ENCODE peak calls at places on chromosome 10, in four cellular contexts. One of them, this sample, is unnamed.

GRCh38 chr10:69089638-69090599 is 2.0 kb downstream of the SRGN start:
- ATAC-seq in HCT116: no peak
- ATAC-seq in Panc1: no peak
- ATAC-seq in K562: peak
- ATAC-seq in this sample: peak

GRCh38 chr10:16853201-16853600 is 36.0 kb upstream of the RSU1 start:
- ATAC-seq in Panc1: no peak
- ATAC-seq in K562: peak
- ATAC-seq in HCT116: peak
- ATAC-seq in this sample: no peak

GRCh38 chr10:110203500-110204455 is 3.6 kb upstream of the MXI1 start:
- ATAC-seq in HCT116: no peak
- ATAC-seq in Panc1: no peak
- ATAC-seq in K562: no peak
- ATAC-seq in this sample: no peak

GRCh38 chr10:26543567-26544306 is 105.6 kb downstream of the APBB1IP start:
- ATAC-seq in K562: no peak
- ATAC-seq in HCT116: no peak
- ATAC-seq in Panc1: no peak
- ATAC-seq in this sample: no peak

GRCh38 chr10:14360951-14361350 is 30.2 kb upstream of the FRMD4A start:
- ATAC-seq in K562: no peak
- ATAC-seq in Panc1: no peak
- ATAC-seq in HCT116: no peak
- ATAC-seq in this sample: no peak

GRCh38 chr10:64619068-64619467 is 1097.9 kb downstream of the REEP3 start:
- ATAC-seq in HCT116: no peak
- ATAC-seq in Panc1: no peak
- ATAC-seq in K562: peak
- ATAC-seq in this sample: no peak

GRCh38 chr10:60739581-60739980 is 38.7 kb upstream of the CDK1 start:
- ATAC-seq in Panc1: no peak
- ATAC-seq in HCT116: no peak
- ATAC-seq in K562: no peak
- ATAC-seq in this sample: no peak

GRCh38 chr10:124308811-124309210 is 109.9 kb downstream of the OAT start:
- ATAC-seq in HCT116: no peak
- ATAC-seq in K562: no peak
- ATAC-seq in Panc1: no peak
- ATAC-seq in this sample: no peak

GRCh38 chr10:26779176-26779860 is 81.4 kb downstream of the ABI1 start:
- ATAC-seq in K562: peak
- ATAC-seq in Panc1: no peak
- ATAC-seq in HCT116: no peak
- ATAC-seq in this sample: no peak

GRCh38 chr10:131722525-131723264 is 178.1 kb upstream of the PPP2R2D start:
- ATAC-seq in Panc1: no peak
- ATAC-seq in K562: no peak
- ATAC-seq in HCT116: no peak
- ATAC-seq in this sample: no peak

GRCh38 chr10:100970914-100971811 is 1.9 kb downstream of the SEMA4G start:
- ATAC-seq in Panc1: peak
- ATAC-seq in HCT116: no peak
- ATAC-seq in K562: no peak
- ATAC-seq in this sample: no peak

GRCh38 chr10:11135709-11136108 is 118.0 kb downstream of the CELF2 start:
- ATAC-seq in K562: no peak
- ATAC-seq in Panc1: no peak
- ATAC-seq in HCT116: no peak
- ATAC-seq in this sample: no peak

GRCh38 chr10:18279202-18279601 is 139.0 kb downstream of the CACNB2 start:
- ATAC-seq in HCT116: no peak
- ATAC-seq in K562: no peak
- ATAC-seq in Panc1: no peak
- ATAC-seq in this sample: no peak

DNA sequence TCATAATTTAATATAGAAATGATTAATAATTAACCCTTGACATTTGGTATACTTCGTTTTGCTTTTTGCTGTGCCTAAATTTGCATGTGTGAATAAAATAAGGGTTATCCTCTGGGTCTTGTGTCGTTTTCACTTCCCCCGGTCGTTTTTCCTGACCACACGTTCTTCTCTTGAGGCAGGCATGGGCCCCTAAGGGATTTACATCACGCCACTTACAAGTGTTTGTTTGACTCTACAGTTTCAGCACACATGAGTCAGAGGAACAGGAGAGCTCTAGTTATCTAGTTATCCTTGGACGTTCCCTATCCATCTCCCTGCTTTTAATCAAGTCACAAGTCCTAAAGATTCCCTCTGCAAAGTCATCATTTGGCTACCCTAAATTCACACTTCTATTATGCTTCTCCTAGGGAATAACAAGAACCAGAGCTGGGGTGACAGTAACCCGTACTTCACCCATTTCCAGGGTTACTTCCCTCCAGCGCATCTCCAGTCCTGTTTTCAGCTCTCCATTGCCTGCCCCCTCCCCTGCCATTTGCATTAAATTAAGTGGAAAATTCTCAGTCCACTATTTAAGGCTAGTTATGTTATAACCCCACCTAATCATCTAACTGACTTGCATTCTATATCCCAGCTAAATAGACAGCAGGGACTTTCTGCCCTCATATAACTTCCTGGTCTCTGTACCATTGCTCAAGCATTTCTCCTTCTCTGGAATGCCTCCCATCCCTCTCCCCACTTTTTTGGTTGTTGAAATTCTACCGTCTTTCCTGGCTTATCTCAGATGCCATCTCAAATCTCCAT is 206.9 kb downstream of the PTEN start:
- ATAC-seq in K562: no peak
- ATAC-seq in Panc1: no peak
- ATAC-seq in HCT116: no peak
- ATAC-seq in this sample: no peak
- TF ChIP-seq POLR2AphosphoS5 in K562: no peak
- TF ChIP-seq POLR2AphosphoS5 in Panc1: no peak
- TF ChIP-seq POLR2AphosphoS5 in HCT116: no peak
- TF ChIP-seq POLR2AphosphoS5 in this sample: no peak

GRCh38 chr10:73717564-73717963 is 19.7 kb upstream of the AGAP5 start:
- ATAC-seq in Panc1: no peak
- ATAC-seq in K562: no peak
- ATAC-seq in HCT116: no peak
- ATAC-seq in this sample: no peak

DNA sequence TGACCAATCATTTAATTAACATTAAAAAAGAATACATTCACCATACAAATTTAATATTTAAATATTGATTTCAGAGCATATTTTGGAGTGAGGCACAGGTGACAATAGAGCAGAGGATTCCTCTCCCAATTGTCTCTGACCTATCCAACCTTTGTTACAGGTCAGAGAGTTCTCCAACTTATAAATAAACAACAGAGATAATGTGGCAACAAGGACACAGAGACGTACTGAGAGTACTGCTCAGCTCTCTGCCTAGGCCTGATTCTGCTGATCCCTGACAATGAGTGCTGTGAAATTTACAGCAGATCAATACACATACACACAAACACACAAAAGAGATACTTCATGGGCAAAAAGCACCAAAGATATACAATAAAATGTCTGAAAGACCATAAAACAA is 18.3 kb upstream of the AGAP5 start:
- ATAC-seq in Panc1: no peak
- ATAC-seq in K562: no peak
- ATAC-seq in HCT116: no peak
- ATAC-seq in this sample: no peak
- H3K27ac ChIP-seq in Panc1: no peak
- H3K27ac ChIP-seq in K562: no peak
- H3K27ac ChIP-seq in HCT116: no peak
- H3K27ac ChIP-seq in this sample: no peak

GRCh38 chr10:123150229-123150985 is 2.5 kb downstream of the HMX2 start:
- ATAC-seq in HCT116: no peak
- ATAC-seq in K562: no peak
- ATAC-seq in Panc1: no peak
- ATAC-seq in this sample: no peak
- TF ChIP-seq POLR2AphosphoS5 in HCT116: no peak
- TF ChIP-seq POLR2AphosphoS5 in K562: no peak
- TF ChIP-seq POLR2AphosphoS5 in Panc1: no peak
- TF ChIP-seq POLR2AphosphoS5 in this sample: no peak

GRCh38 chr10:24790073-24790472 is 66.4 kb upstream of the ARHGAP21 start:
- ATAC-seq in K562: no peak
- ATAC-seq in HCT116: no peak
- ATAC-seq in Panc1: no peak
- ATAC-seq in this sample: no peak

GRCh38 chr10:24783504-24783903 is 59.8 kb upstream of the ARHGAP21 start:
- ATAC-seq in Panc1: no peak
- ATAC-seq in HCT116: no peak
- ATAC-seq in K562: peak
- ATAC-seq in this sample: no peak

GRCh38 chr10:24784061-24784460 is 60.4 kb upstream of the ARHGAP21 start:
- ATAC-seq in Panc1: no peak
- ATAC-seq in K562: no peak
- ATAC-seq in HCT116: no peak
- ATAC-seq in this sample: no peak

GRCh38 chr10:24790599-24790998 is 66.9 kb upstream of the ARHGAP21 start:
- ATAC-seq in HCT116: no peak
- ATAC-seq in K562: no peak
- ATAC-seq in Panc1: no peak
- ATAC-seq in this sample: no peak

DNA sequence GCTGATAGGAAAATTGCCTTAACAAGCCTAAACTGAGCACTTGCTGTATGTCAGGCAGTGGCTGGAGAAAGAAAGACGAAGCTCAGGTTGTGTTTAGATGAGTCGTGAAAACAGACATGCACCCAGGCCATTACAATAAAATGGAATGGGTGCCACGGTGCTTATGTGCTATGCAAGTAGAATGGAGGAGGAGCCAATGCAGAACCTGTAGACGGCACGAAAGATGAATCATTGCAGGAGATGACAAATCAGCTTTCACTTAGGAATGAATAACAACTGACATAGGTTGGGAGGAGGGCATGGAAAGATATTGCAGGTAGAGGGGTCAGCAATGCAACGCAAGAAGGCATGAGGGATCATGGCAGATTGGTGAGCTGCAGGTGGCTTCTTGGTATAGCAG is 61.2 kb upstream of the ARHGAP21 start:
- ATAC-seq in K562: peak
- ATAC-seq in Panc1: no peak
- ATAC-seq in HCT116: no peak
- ATAC-seq in this sample: no peak
- H3K27ac ChIP-seq in K562: no peak
- H3K27ac ChIP-seq in Panc1: no peak
- H3K27ac ChIP-seq in HCT116: no peak
- H3K27ac ChIP-seq in this sample: no peak

DNA sequence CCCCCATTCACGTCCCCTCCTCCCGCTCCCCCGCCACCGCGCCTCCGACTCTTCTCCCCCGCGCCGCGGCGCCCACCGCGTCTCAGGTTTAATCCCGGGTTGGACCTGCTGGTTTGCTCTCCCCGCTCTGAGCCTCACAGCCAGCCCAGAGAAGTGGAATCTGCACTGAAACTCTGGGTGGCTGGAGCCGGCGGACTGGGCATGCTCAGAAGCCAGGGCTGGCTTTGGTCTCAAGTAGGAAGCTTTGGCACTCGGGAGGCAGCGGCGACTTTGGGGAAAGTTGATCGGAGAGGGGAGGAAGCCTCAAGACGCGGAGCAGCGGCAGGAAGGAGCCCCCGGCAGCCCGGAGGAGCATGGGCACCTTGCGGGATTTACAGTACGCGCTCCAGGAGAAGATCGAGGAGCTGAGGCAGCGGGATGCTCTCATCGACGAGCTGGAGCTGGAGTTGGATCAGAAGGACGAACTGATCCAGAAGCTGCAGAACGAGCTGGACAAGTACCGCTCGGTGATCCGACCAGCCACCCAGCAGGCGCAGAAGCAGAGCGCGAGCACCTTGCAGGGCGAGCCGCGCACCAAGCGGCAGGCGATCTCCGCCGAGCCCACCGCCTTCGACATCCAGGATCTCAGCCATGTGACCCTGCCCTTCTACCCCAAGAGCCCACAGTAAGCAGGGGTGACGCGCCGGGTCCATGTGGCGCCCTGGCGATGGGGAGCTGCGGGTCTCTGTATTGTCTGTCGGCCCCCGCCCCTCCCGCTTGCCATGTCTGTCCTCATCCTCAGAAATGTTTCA is at the start of gene PRKG1:
- ATAC-seq in Panc1: peak
- ATAC-seq in K562: peak
- ATAC-seq in HCT116: no peak
- ATAC-seq in this sample: peak
- TF ChIP-seq POLR2AphosphoS5 in Panc1: no peak
- TF ChIP-seq POLR2AphosphoS5 in K562: no peak
- TF ChIP-seq POLR2AphosphoS5 in HCT116: no peak
- TF ChIP-seq POLR2AphosphoS5 in this sample: peak

DNA sequence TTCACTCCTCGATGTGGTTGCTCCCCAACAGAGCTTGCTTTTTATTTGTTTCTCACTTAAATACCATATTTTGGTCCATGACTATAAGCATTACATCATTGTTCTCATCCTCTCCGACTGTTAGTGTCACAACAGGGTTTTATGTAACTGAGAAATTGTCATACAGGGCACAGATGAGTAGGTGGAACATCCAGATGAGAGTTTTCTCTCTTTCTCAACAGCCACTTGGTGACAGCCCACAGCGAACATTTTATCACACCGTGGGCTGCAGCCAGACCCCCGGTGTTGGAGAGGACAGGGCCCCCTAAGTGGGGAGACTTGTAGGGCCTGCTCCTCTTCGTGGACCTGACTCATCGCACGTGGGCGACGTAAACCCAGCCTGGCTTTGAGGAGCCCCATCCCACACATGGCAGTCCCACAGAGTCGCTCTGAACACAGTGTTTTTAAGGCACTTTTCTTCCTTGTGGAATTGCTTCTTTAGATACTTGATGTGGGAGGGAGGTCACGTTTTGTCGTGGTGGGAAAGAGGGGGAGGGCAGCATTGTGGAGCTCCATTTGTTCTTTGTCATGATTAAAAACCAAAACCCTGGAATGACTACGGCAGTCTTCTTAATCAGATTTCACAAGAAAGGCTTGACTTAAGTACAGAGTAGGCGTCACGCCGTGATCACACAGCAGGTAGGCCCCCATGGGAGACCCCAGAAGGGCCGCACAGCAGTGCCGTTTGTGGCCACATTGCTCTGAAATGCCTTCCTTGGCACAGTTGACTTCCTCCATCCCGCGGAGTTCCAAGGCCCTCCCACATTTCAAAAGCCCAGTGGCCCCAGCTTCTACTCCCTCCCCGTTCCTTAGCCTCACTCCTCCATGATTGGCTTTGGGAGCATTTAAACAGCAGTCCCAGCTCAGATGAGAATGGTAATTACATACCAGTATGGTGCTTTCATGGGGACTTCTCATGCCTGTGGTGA is 220.6 kb downstream of the CCDC3 start:
- ATAC-seq in HCT116: no peak
- ATAC-seq in Panc1: no peak
- ATAC-seq in K562: no peak
- ATAC-seq in this sample: no peak
- H3K27ac ChIP-seq in HCT116: no peak
- H3K27ac ChIP-seq in Panc1: no peak
- H3K27ac ChIP-seq in K562: no peak
- H3K27ac ChIP-seq in this sample: peak

This sample was measured in gastroesophageal sphincter.